ENCODE peak calls at places on chromosomes 3 and 15, in six cellular contexts. One of them, this sample, is unnamed.

GRCh38 chr3:112470791-112471190 is 28.5 kb downstream of the BTLA start:
- DNase-seq in OCI-LY7: no peak
- DNase-seq in A549: no peak
- DNase-seq in HFF-Myc: no peak
- DNase-seq in IMR-90: peak
- DNase-seq in fibroblast of pulmonary artery: peak
- DNase-seq in this sample: no peak

GRCh38 chr3:142595141-142595540 is 1.1 kb upstream of the PLS1 start:
- DNase-seq in OCI-LY7: no peak
- DNase-seq in A549: no peak
- DNase-seq in HFF-Myc: no peak
- DNase-seq in IMR-90: no peak
- DNase-seq in fibroblast of pulmonary artery: no peak
- DNase-seq in this sample: no peak

GRCh38 chr3:174859756-174860155 is 622 bp downstream of the NAALADL2 start:
- DNase-seq in OCI-LY7: no peak
- DNase-seq in A549: no peak
- DNase-seq in HFF-Myc: no peak
- DNase-seq in IMR-90: no peak
- DNase-seq in fibroblast of pulmonary artery: no peak
- DNase-seq in this sample: no peak

GRCh38 chr3:96960661-96961330 is 146.4 kb downstream of the EPHA6 start:
- DNase-seq in OCI-LY7: no peak
- DNase-seq in A549: no peak
- DNase-seq in HFF-Myc: no peak
- DNase-seq in IMR-90: no peak
- DNase-seq in fibroblast of pulmonary artery: no peak
- DNase-seq in this sample: no peak

GRCh38 chr3:124504332-124505059 is 225.8 kb upstream of the UMPS start:
- DNase-seq in OCI-LY7: no peak
- DNase-seq in A549: no peak
- DNase-seq in HFF-Myc: no peak
- DNase-seq in IMR-90: peak
- DNase-seq in fibroblast of pulmonary artery: peak
- DNase-seq in this sample: no peak

GRCh38 chr3:153293222-153293621 is 131.2 kb downstream of the RAP2B start:
- DNase-seq in OCI-LY7: no peak
- DNase-seq in A549: no peak
- DNase-seq in HFF-Myc: no peak
- DNase-seq in IMR-90: peak
- DNase-seq in fibroblast of pulmonary artery: peak
- DNase-seq in this sample: no peak

GRCh38 chr3:110932515-110933095 is 139.0 kb upstream of the NECTIN3 start:
- DNase-seq in OCI-LY7: no peak
- DNase-seq in A549: peak
- DNase-seq in HFF-Myc: peak
- DNase-seq in IMR-90: peak
- DNase-seq in fibroblast of pulmonary artery: no peak
- DNase-seq in this sample: no peak

GRCh38 chr3:80612366-80612765 is 844.6 kb upstream of the ROBO1 start:
- DNase-seq in OCI-LY7: no peak
- DNase-seq in A549: no peak
- DNase-seq in HFF-Myc: no peak
- DNase-seq in IMR-90: no peak
- DNase-seq in fibroblast of pulmonary artery: no peak
- DNase-seq in this sample: no peak

GRCh38 chr3:159882784-159883779 is 105.6 kb upstream of the IL12A start:
- DNase-seq in OCI-LY7: no peak
- DNase-seq in A549: no peak
- DNase-seq in HFF-Myc: peak
- DNase-seq in IMR-90: peak
- DNase-seq in fibroblast of pulmonary artery: peak
- DNase-seq in this sample: no peak

GRCh38 chr15:33218071-33218491 is 23.6 kb upstream of the FMN1 start:
- DNase-seq in OCI-LY7: no peak
- DNase-seq in A549: no peak
- DNase-seq in HFF-Myc: no peak
- DNase-seq in IMR-90: no peak
- DNase-seq in fibroblast of pulmonary artery: no peak
- DNase-seq in this sample: no peak

GRCh38 chr15:72271895-72272212 is 500 bp downstream of the PARP6 start:
- DNase-seq in OCI-LY7: peak
- DNase-seq in A549: peak
- DNase-seq in HFF-Myc: no peak
- DNase-seq in IMR-90: peak
- DNase-seq in fibroblast of pulmonary artery: peak
- DNase-seq in this sample: no peak

GRCh38 chr3:10173926-10174435 is 9.3 kb downstream of the IRAK2 start:
- DNase-seq in OCI-LY7: no peak
- DNase-seq in A549: peak
- DNase-seq in HFF-Myc: peak
- DNase-seq in IMR-90: peak
- DNase-seq in fibroblast of pulmonary artery: peak
- DNase-seq in this sample: no peak

GRCh38 chr3:133886031-133886722 is 9.5 kb downstream of the RAB6B start:
- DNase-seq in OCI-LY7: no peak
- DNase-seq in A549: no peak
- DNase-seq in HFF-Myc: no peak
- DNase-seq in IMR-90: no peak
- DNase-seq in fibroblast of pulmonary artery: no peak
- DNase-seq in this sample: no peak

GRCh38 chr3:9700536-9700935 is 3.1 kb upstream of the CPNE9 start:
- DNase-seq in OCI-LY7: no peak
- DNase-seq in A549: no peak
- DNase-seq in HFF-Myc: no peak
- DNase-seq in IMR-90: no peak
- DNase-seq in fibroblast of pulmonary artery: no peak
- DNase-seq in this sample: no peak

GRCh38 chr3:144810150-144810549 is 838.5 kb downstream of the DIPK2A start:
- DNase-seq in OCI-LY7: no peak
- DNase-seq in A549: no peak
- DNase-seq in HFF-Myc: no peak
- DNase-seq in IMR-90: no peak
- DNase-seq in fibroblast of pulmonary artery: no peak
- DNase-seq in this sample: peak

DNA sequence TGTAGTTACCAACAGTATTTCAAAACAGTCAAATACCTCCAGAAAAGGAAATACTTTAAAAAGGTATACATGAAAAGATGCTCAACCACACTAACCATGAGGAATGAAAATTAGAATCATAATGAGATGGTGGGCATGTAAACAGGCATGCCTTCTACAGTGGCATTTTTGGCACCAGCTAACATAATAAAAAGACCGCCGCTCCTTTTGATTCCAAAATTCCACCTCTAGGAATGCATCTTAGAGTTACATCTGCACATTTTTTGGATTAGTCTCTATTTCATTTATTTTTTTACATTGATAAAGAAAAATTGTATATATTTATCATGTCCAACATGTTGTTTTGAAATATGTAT is 37.0 kb upstream of the SPTBN5 start:
- DNase-seq in OCI-LY7: no peak
- DNase-seq in A549: no peak
- DNase-seq in HFF-Myc: no peak
- DNase-seq in IMR-90: no peak
- DNase-seq in fibroblast of pulmonary artery: no peak
- DNase-seq in this sample: no peak
- TF ChIP-seq CTCF in OCI-LY7: no peak
- TF ChIP-seq CTCF in A549: no peak
- TF ChIP-seq CTCF in HFF-Myc: no peak
- TF ChIP-seq CTCF in IMR-90: no peak
- TF ChIP-seq CTCF in fibroblast of pulmonary artery: no peak
- TF ChIP-seq CTCF in this sample: no peak

DNA sequence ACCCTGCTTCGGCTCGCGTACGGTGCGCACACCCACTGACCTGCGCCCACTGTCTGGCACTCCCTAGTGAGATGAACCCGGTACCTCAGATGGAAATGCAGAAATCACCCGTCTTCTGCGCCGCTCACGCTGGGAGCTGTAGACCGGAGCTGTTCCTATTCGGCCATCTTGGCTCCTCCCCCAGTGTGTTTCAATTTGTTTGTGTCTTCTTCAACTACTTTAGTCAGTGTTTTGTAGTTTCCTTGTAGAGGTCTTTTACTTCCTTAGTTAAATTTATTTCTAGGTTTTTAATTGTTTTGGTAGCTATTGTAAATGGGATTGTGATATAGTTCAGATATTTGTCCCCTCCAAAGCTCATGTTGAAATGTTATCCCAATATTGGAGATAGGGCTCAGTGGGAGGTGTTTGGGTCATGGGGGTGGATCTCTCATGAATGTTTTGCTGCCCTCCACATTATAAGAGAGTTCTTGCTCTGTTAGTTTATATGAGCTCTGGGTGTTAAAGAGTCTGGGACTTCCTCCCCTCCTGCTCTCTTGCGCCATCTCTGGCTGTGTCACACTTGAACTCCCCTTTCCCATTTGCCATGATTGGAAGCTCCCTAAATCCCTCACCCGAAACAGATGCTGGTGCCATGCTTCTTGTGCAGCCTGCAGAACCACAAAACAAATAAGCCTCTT is 304.4 kb downstream of the DOCK3 start:
- DNase-seq in OCI-LY7: no peak
- DNase-seq in A549: no peak
- DNase-seq in HFF-Myc: no peak
- DNase-seq in IMR-90: no peak
- DNase-seq in fibroblast of pulmonary artery: no peak
- DNase-seq in this sample: no peak
- TF ChIP-seq CTCF in OCI-LY7: peak
- TF ChIP-seq CTCF in A549: no peak
- TF ChIP-seq CTCF in HFF-Myc: no peak
- TF ChIP-seq CTCF in IMR-90: no peak
- TF ChIP-seq CTCF in fibroblast of pulmonary artery: no peak
- TF ChIP-seq CTCF in this sample: no peak

GRCh38 chr3:188361888-188362287 is 207.9 kb downstream of the LPP start:
- DNase-seq in OCI-LY7: no peak
- DNase-seq in A549: no peak
- DNase-seq in HFF-Myc: no peak
- DNase-seq in IMR-90: no peak
- DNase-seq in fibroblast of pulmonary artery: no peak
- DNase-seq in this sample: no peak

GRCh38 chr3:188362405-188362831 is 208.5 kb downstream of the LPP start:
- DNase-seq in OCI-LY7: no peak
- DNase-seq in A549: peak
- DNase-seq in HFF-Myc: peak
- DNase-seq in IMR-90: peak
- DNase-seq in fibroblast of pulmonary artery: peak
- DNase-seq in this sample: no peak

GRCh38 chr3:188358787-188359493 is 205.0 kb downstream of the LPP start:
- DNase-seq in OCI-LY7: peak
- DNase-seq in A549: no peak
- DNase-seq in HFF-Myc: no peak
- DNase-seq in IMR-90: no peak
- DNase-seq in fibroblast of pulmonary artery: no peak
- DNase-seq in this sample: no peak

GRCh38 chr3:188365184-188365583 is 211.2 kb downstream of the LPP start:
- DNase-seq in OCI-LY7: no peak
- DNase-seq in A549: no peak
- DNase-seq in HFF-Myc: no peak
- DNase-seq in IMR-90: no peak
- DNase-seq in fibroblast of pulmonary artery: no peak
- DNase-seq in this sample: no peak

DNA sequence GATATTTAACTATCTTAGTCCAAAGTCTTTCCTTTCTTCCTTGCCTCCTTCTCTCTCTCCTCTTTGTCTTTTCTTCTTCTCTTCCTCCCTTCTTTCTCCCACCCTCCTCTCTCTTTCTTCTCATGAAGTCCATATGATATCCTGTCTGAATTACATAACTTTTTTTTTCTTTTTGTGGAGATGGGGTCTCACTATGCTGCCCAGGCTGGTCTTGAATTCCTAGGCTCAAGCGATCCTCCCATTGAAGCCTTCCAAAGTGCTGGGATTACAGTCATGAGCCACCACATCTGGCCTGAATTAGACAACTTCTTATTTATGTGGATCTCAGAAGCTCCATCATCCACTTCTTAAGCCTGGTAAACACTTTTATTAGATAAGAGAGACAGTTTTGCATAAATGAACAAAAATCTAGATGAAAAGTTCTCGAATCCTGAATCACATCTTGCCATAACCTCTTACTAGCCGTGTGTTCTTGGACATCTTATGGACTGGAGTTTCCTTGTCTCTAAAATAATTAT is 206.5 kb downstream of the LPP start:
- DNase-seq in OCI-LY7: no peak
- DNase-seq in A549: no peak
- DNase-seq in HFF-Myc: peak
- DNase-seq in IMR-90: no peak
- DNase-seq in fibroblast of pulmonary artery: no peak
- DNase-seq in this sample: no peak
- TF ChIP-seq CTCF in OCI-LY7: no peak
- TF ChIP-seq CTCF in A549: no peak
- TF ChIP-seq CTCF in HFF-Myc: no peak
- TF ChIP-seq CTCF in IMR-90: no peak
- TF ChIP-seq CTCF in fibroblast of pulmonary artery: no peak
- TF ChIP-seq CTCF in this sample: no peak

GRCh38 chr15:85582076-85582718 is 201.8 kb downstream of the AKAP13 start:
- DNase-seq in OCI-LY7: peak
- DNase-seq in A549: no peak
- DNase-seq in HFF-Myc: no peak
- DNase-seq in IMR-90: peak
- DNase-seq in fibroblast of pulmonary artery: peak
- DNase-seq in this sample: peak

GRCh38 chr15:85580914-85581313 is 200.5 kb downstream of the AKAP13 start:
- DNase-seq in OCI-LY7: no peak
- DNase-seq in A549: peak
- DNase-seq in HFF-Myc: no peak
- DNase-seq in IMR-90: no peak
- DNase-seq in fibroblast of pulmonary artery: no peak
- DNase-seq in this sample: no peak

GRCh38 chr15:85579011-85579701 is 198.8 kb downstream of the AKAP13 start:
- DNase-seq in OCI-LY7: no peak
- DNase-seq in A549: no peak
- DNase-seq in HFF-Myc: no peak
- DNase-seq in IMR-90: no peak
- DNase-seq in fibroblast of pulmonary artery: no peak
- DNase-seq in this sample: no peak

GRCh38 chr15:85581495-85581894 is 201.1 kb downstream of the AKAP13 start:
- DNase-seq in OCI-LY7: peak
- DNase-seq in A549: no peak
- DNase-seq in HFF-Myc: no peak
- DNase-seq in IMR-90: no peak
- DNase-seq in fibroblast of pulmonary artery: peak
- DNase-seq in this sample: peak

DNA sequence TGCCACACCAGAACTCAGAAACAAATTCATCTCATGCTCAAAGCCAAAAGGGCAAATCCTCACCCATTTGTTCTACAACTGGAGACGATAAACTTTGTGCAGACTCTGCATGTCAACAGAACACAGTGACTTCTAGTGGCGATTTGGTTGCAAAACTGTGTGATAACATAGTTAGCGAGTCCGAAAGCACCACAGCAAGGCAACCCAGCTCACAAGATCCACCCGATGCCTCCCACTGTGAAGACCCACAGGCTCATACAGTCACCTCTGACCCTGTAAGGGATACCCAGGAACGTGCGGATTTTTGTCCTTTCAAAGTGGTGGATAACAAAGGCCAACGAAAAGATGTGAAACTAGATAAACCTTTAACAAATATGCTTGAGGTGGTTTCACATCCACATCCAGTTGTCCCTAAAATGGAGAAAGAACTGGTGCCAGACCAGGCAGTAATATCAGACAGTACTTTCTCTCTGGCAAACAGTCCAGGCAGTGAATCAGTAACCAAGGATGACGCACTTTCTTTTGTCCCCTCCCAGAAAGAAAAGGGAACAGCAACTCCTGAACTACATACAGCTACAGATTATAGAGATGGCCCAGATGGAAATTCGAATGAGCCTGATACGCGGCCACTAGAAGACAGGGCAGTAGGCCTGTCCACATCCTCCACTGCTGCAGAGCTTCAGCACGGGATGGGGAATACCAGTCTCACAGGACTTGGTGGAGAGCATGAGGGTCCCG is 199.7 kb downstream of the AKAP13 start:
- DNase-seq in OCI-LY7: no peak
- DNase-seq in A549: peak
- DNase-seq in HFF-Myc: no peak
- DNase-seq in IMR-90: no peak
- DNase-seq in fibroblast of pulmonary artery: peak
- DNase-seq in this sample: no peak
- TF ChIP-seq CTCF in OCI-LY7: peak
- TF ChIP-seq CTCF in A549: peak
- TF ChIP-seq CTCF in HFF-Myc: no peak
- TF ChIP-seq CTCF in IMR-90: no peak
- TF ChIP-seq CTCF in fibroblast of pulmonary artery: peak
- TF ChIP-seq CTCF in this sample: no peak